ENCODE peak calls at places on chromosomes 7 and 10, in seven cellular contexts. One of them, this sample, is unnamed.

GRCh38 chr7:74294191-74294998 is 5.2 kb downstream of the CLIP2 start:
- DNase-seq in Calu3: no peak
- DNase-seq in H7: peak; percentile 56
- DNase-seq in CD8-positive, alpha-beta memory T cell: no peak
- DNase-seq in GM03348: peak; percentile 79
- DNase-seq in endothelial cell of umbilical vein: no peak
- DNase-seq in GOT3: no peak
- DNase-seq in this sample: no peak

GRCh38 chr10:60162631-60163030 is 227.0 kb downstream of the ANK3 start:
- DNase-seq in Calu3: no peak
- DNase-seq in H7: no peak
- DNase-seq in CD8-positive, alpha-beta memory T cell: no peak
- DNase-seq in GM03348: no peak
- DNase-seq in endothelial cell of umbilical vein: no peak
- DNase-seq in GOT3: no peak
- DNase-seq in this sample: no peak

GRCh38 chr7:140364819-140365218 is 33.5 kb downstream of the SLC37A3 start:
- DNase-seq in Calu3: no peak
- DNase-seq in H7: no peak
- DNase-seq in CD8-positive, alpha-beta memory T cell: no peak
- DNase-seq in GM03348: peak; percentile 11
- DNase-seq in endothelial cell of umbilical vein: no peak
- DNase-seq in GOT3: no peak
- DNase-seq in this sample: no peak

GRCh38 chr7:37448057-37448636 is 517 bp downstream of the ELMO1 start:
- DNase-seq in Calu3: no peak
- DNase-seq in H7: peak; percentile 90
- DNase-seq in CD8-positive, alpha-beta memory T cell: no peak
- DNase-seq in GM03348: peak; percentile 20
- DNase-seq in endothelial cell of umbilical vein: no peak
- DNase-seq in GOT3: no peak
- DNase-seq in this sample: no peak

GRCh38 chr7:149566103-149566502 is 68.5 kb upstream of the ZNF746 start:
- DNase-seq in Calu3: no peak
- DNase-seq in H7: no peak
- DNase-seq in CD8-positive, alpha-beta memory T cell: no peak
- DNase-seq in GM03348: no peak
- DNase-seq in endothelial cell of umbilical vein: no peak
- DNase-seq in GOT3: no peak
- DNase-seq in this sample: no peak

GRCh38 chr10:102743078-102743587 is 615 bp upstream of the WBP1L start:
- DNase-seq in Calu3: no peak
- DNase-seq in H7: no peak
- DNase-seq in CD8-positive, alpha-beta memory T cell: no peak
- DNase-seq in GM03348: no peak
- DNase-seq in endothelial cell of umbilical vein: no peak
- DNase-seq in GOT3: no peak
- DNase-seq in this sample: no peak

GRCh38 chr10:124602121-124602561 is 140.5 kb downstream of the LHPP start:
- DNase-seq in Calu3: no peak
- DNase-seq in H7: peak; percentile 46
- DNase-seq in CD8-positive, alpha-beta memory T cell: no peak
- DNase-seq in GM03348: no peak
- DNase-seq in endothelial cell of umbilical vein: no peak
- DNase-seq in GOT3: no peak
- DNase-seq in this sample: no peak

GRCh38 chr10:132709471-132709951 is 76.4 kb downstream of the NKX6-2 start:
- DNase-seq in Calu3: no peak
- DNase-seq in H7: no peak
- DNase-seq in CD8-positive, alpha-beta memory T cell: no peak
- DNase-seq in GM03348: no peak
- DNase-seq in endothelial cell of umbilical vein: no peak
- DNase-seq in GOT3: no peak
- DNase-seq in this sample: no peak

GRCh38 chr7:130865408-130866236 is 131.6 kb upstream of the KLF14 start:
- DNase-seq in Calu3: no peak
- DNase-seq in H7: peak; percentile 28
- DNase-seq in CD8-positive, alpha-beta memory T cell: no peak
- DNase-seq in GM03348: no peak
- DNase-seq in endothelial cell of umbilical vein: peak; percentile 31
- DNase-seq in GOT3: no peak
- DNase-seq in this sample: no peak

GRCh38 chr7:44221231-44221791 is 20.5 kb downstream of the YKT6 start:
- DNase-seq in Calu3: peak; percentile 50
- DNase-seq in H7: peak; percentile 82
- DNase-seq in CD8-positive, alpha-beta memory T cell: no peak
- DNase-seq in GM03348: no peak
- DNase-seq in endothelial cell of umbilical vein: no peak
- DNase-seq in GOT3: no peak
- DNase-seq in this sample: no peak

GRCh38 chr7:55156919-55157318 is 138.1 kb downstream of the EGFR start:
- DNase-seq in Calu3: no peak
- DNase-seq in H7: peak; percentile 57
- DNase-seq in CD8-positive, alpha-beta memory T cell: no peak
- DNase-seq in GM03348: no peak
- DNase-seq in endothelial cell of umbilical vein: no peak
- DNase-seq in GOT3: no peak
- DNase-seq in this sample: no peak

GRCh38 chr7:28069788-28070187 is 110.8 kb downstream of the JAZF1 start:
- DNase-seq in Calu3: no peak
- DNase-seq in H7: no peak
- DNase-seq in CD8-positive, alpha-beta memory T cell: no peak
- DNase-seq in GM03348: peak; percentile 75
- DNase-seq in endothelial cell of umbilical vein: no peak
- DNase-seq in GOT3: no peak
- DNase-seq in this sample: no peak

GRCh38 chr10:73398024-73398423 is 15.8 kb downstream of the ANXA7 start:
- DNase-seq in Calu3: peak; percentile 44
- DNase-seq in H7: peak; percentile 49
- DNase-seq in CD8-positive, alpha-beta memory T cell: no peak
- DNase-seq in GM03348: no peak
- DNase-seq in endothelial cell of umbilical vein: no peak
- DNase-seq in GOT3: no peak
- DNase-seq in this sample: no peak

GRCh38 chr10:45809829-45810228 is 37.5 kb downstream of the AGAP4 start:
- DNase-seq in Calu3: no peak
- DNase-seq in H7: peak; percentile 29
- DNase-seq in CD8-positive, alpha-beta memory T cell: no peak
- DNase-seq in GM03348: peak; percentile 13
- DNase-seq in endothelial cell of umbilical vein: no peak
- DNase-seq in GOT3: no peak
- DNase-seq in this sample: no peak

GRCh38 chr10:72171175-72171630 is 44.6 kb upstream of the ANAPC16 start:
- DNase-seq in Calu3: peak; percentile 86
- DNase-seq in H7: no peak
- DNase-seq in CD8-positive, alpha-beta memory T cell: no peak
- DNase-seq in GM03348: peak; percentile 52
- DNase-seq in endothelial cell of umbilical vein: peak; percentile 86
- DNase-seq in GOT3: no peak
- DNase-seq in this sample: no peak

GRCh38 chr7:101733713-101734475 is 83.5 kb upstream of the CUX1 start:
- DNase-seq in Calu3: peak; percentile 20
- DNase-seq in H7: peak; percentile 90
- DNase-seq in CD8-positive, alpha-beta memory T cell: no peak
- DNase-seq in GM03348: peak; percentile 57
- DNase-seq in endothelial cell of umbilical vein: peak; percentile 18
- DNase-seq in GOT3: no peak
- DNase-seq in this sample: peak; percentile 64

GRCh38 chr7:117612637-117613036 is 132.8 kb downstream of the CFTR start:
- DNase-seq in Calu3: no peak
- DNase-seq in H7: no peak
- DNase-seq in CD8-positive, alpha-beta memory T cell: no peak
- DNase-seq in GM03348: no peak
- DNase-seq in endothelial cell of umbilical vein: no peak
- DNase-seq in GOT3: no peak
- DNase-seq in this sample: no peak

GRCh38 chr7:33276325-33276724 is 147.0 kb downstream of the BBS9 start:
- DNase-seq in Calu3: no peak
- DNase-seq in H7: no peak
- DNase-seq in CD8-positive, alpha-beta memory T cell: no peak
- DNase-seq in GM03348: no peak
- DNase-seq in endothelial cell of umbilical vein: no peak
- DNase-seq in GOT3: no peak
- DNase-seq in this sample: no peak

GRCh38 chr7:120502825-120503224 is 229.8 kb downstream of the KCND2 start:
- DNase-seq in Calu3: no peak
- DNase-seq in H7: no peak
- DNase-seq in CD8-positive, alpha-beta memory T cell: no peak
- DNase-seq in GM03348: no peak
- DNase-seq in endothelial cell of umbilical vein: no peak
- DNase-seq in GOT3: no peak
- DNase-seq in this sample: no peak

GRCh38 chr10:31725436-31725835 is 203.2 kb downstream of the ARHGAP12 start:
- DNase-seq in Calu3: no peak
- DNase-seq in H7: no peak
- DNase-seq in CD8-positive, alpha-beta memory T cell: no peak
- DNase-seq in GM03348: no peak
- DNase-seq in endothelial cell of umbilical vein: no peak
- DNase-seq in GOT3: no peak
- DNase-seq in this sample: no peak

GRCh38 chr10:101394522-101395133 is 40.7 kb downstream of the BTRC start:
- DNase-seq in Calu3: no peak
- DNase-seq in H7: no peak
- DNase-seq in CD8-positive, alpha-beta memory T cell: no peak
- DNase-seq in GM03348: no peak
- DNase-seq in endothelial cell of umbilical vein: no peak
- DNase-seq in GOT3: no peak
- DNase-seq in this sample: no peak

GRCh38 chr10:34247560-34247959 is 567.5 kb downstream of the PARD3 start:
- DNase-seq in Calu3: no peak
- DNase-seq in H7: no peak
- DNase-seq in CD8-positive, alpha-beta memory T cell: no peak
- DNase-seq in GM03348: no peak
- DNase-seq in endothelial cell of umbilical vein: no peak
- DNase-seq in GOT3: no peak
- DNase-seq in this sample: no peak

GRCh38 chr7:139245401-139245800 is 14.4 kb downstream of the UBN2 start:
- DNase-seq in Calu3: no peak
- DNase-seq in H7: no peak
- DNase-seq in CD8-positive, alpha-beta memory T cell: no peak
- DNase-seq in GM03348: no peak
- DNase-seq in endothelial cell of umbilical vein: no peak
- DNase-seq in GOT3: no peak
- DNase-seq in this sample: no peak

GRCh38 chr7:148888300-148888699 is 4.2 kb upstream of the EZH2 start:
- DNase-seq in Calu3: no peak
- DNase-seq in H7: no peak
- DNase-seq in CD8-positive, alpha-beta memory T cell: no peak
- DNase-seq in GM03348: no peak
- DNase-seq in endothelial cell of umbilical vein: no peak
- DNase-seq in GOT3: no peak
- DNase-seq in this sample: no peak

GRCh38 chr7:142607351-142607750 is 141.9 kb upstream of the PRSS1 start:
- DNase-seq in Calu3: no peak
- DNase-seq in H7: no peak
- DNase-seq in CD8-positive, alpha-beta memory T cell: no peak
- DNase-seq in GM03348: no peak
- DNase-seq in endothelial cell of umbilical vein: no peak
- DNase-seq in GOT3: no peak
- DNase-seq in this sample: no peak

GRCh38 chr10:124349993-124350280 is 68.8 kb downstream of the OAT start:
- DNase-seq in Calu3: no peak
- DNase-seq in H7: no peak
- DNase-seq in CD8-positive, alpha-beta memory T cell: no peak
- DNase-seq in GM03348: no peak
- DNase-seq in endothelial cell of umbilical vein: no peak
- DNase-seq in GOT3: no peak
- DNase-seq in this sample: no peak

GRCh38 chr7:157758468-157759245 is 421.9 kb downstream of the DNAJB6 start:
- DNase-seq in Calu3: no peak
- DNase-seq in H7: no peak
- DNase-seq in CD8-positive, alpha-beta memory T cell: no peak
- DNase-seq in GM03348: no peak
- DNase-seq in endothelial cell of umbilical vein: no peak
- DNase-seq in GOT3: no peak
- DNase-seq in this sample: no peak

GRCh38 chr7:50962281-50962883 is 179.7 kb upstream of the GRB10 start:
- DNase-seq in Calu3: no peak
- DNase-seq in H7: no peak
- DNase-seq in CD8-positive, alpha-beta memory T cell: no peak
- DNase-seq in GM03348: no peak
- DNase-seq in endothelial cell of umbilical vein: no peak
- DNase-seq in GOT3: no peak
- DNase-seq in this sample: no peak